ENCODE peak calls at places on chromosome 18, in eight cellular contexts. K is fibroblast of lung; A is choroid plexus epithelial cell; E is glutamatergic neuron; W is CD8-positive, alpha-beta T cell; I is dorsolateral prefrontal cortex; L is foreskin keratinocyte; B is GM10248. N is an unnamed sample.
A peak's percentile ranks its signal among the peaks of the same experiment; 100 is the strongest.

GRCh38 chr18:28080876-28081300 is 96.0 kb downstream of the CDH2 start:
- DNase-seq in K (peak; percentile 79), A (peak; percentile 23), E (no peak), W (no peak), I (no peak), L (no peak), B (no peak), N (no peak)

GRCh38 chr18:49865401-49865800 is 52.1 kb upstream of the ACAA2 start:
- DNase-seq in K (no peak), A (no peak), E (no peak), W (no peak), I (no peak), L (no peak), B (no peak), N (no peak)

GRCh38 chr18:21678897-21679296 is 25.7 kb downstream of the ABHD3 start:
- DNase-seq in K (no peak), A (no peak), E (no peak), W (no peak), I (no peak), L (no peak), B (no peak), N (no peak)

GRCh38 chr18:36762074-36762473 is 66.7 kb downstream of the TPGS2 start:
- DNase-seq in K (peak; percentile 74), A (no peak), E (no peak), W (no peak), I (no peak), L (no peak), B (no peak), N (no peak)

GRCh38 chr18:5059540-5060032 is 137.5 kb downstream of the AKAIN1 start:
- DNase-seq in K (no peak), A (no peak), E (no peak), W (no peak), I (no peak), L (no peak), B (no peak), N (no peak)

GRCh38 chr18:22465859-22466602 is 48.3 kb upstream of the CTAGE1 start:
- DNase-seq in K (peak; percentile 98), A (peak; percentile 97), E (no peak), W (peak; percentile 22), I (no peak), L (peak; percentile 96), B (no peak), N (no peak)

GRCh38 chr18:50819727-50820378 is at the start of gene MRO:
- DNase-seq in K (peak; percentile 58), A (peak; percentile 82), E (peak; percentile 90), W (peak; percentile 72), I (peak; percentile 89), L (no peak), B (peak; percentile 87), N (peak; percentile 88)

GRCh38 chr18:44937985-44938384 is 257.3 kb downstream of the SETBP1 start:
- DNase-seq in K (no peak), A (no peak), E (peak; percentile 54), W (no peak), I (no peak), L (no peak), B (no peak), N (no peak)

GRCh38 chr18:35871337-35871736 is 101.1 kb upstream of the RMP24 start:
- DNase-seq in K (no peak), A (no peak), E (no peak), W (no peak), I (no peak), L (no peak), B (no peak), N (no peak)

GRCh38 chr18:79872852-79873444 is 75.2 kb downstream of the KCNG2 start:
- DNase-seq in K (no peak), A (no peak), E (no peak), W (no peak), I (no peak), L (no peak), B (no peak), N (no peak)

GRCh38 chr18:63421514-63421913 is 762 bp downstream of the VPS4B start:
- DNase-seq in K (peak; percentile 24), A (peak; percentile 34), E (no peak), W (no peak), I (no peak), L (no peak), B (no peak), N (no peak)

GRCh38 chr18:61908661-61909060 is 15.9 kb upstream of the RNF152 start:
- DNase-seq in K (no peak), A (no peak), E (no peak), W (no peak), I (no peak), L (peak; percentile 82), B (no peak), N (no peak)

GRCh38 chr18:21264651-21265050 is 22.6 kb downstream of the GREB1L start:
- DNase-seq in K (peak; percentile 70), A (no peak), E (no peak), W (no peak), I (no peak), L (no peak), B (no peak), N (no peak)

GRCh38 chr18:627211-627610 is 30.2 kb upstream of the TYMS start:
- DNase-seq in K (no peak), A (no peak), E (no peak), W (no peak), I (no peak), L (no peak), B (no peak), N (no peak)

GRCh38 chr18:8400193-8400752 is 209.0 kb upstream of the RAB12 start:
- DNase-seq in K (no peak), A (no peak), E (peak; percentile 33), W (no peak), I (no peak), L (no peak), B (no peak), N (no peak)

GRCh38 chr18:75183524-75183923 is 25.4 kb downstream of the PTGR3 start:
- DNase-seq in K (peak; percentile 27), A (no peak), E (no peak), W (no peak), I (no peak), L (peak; percentile 85), B (no peak), N (no peak)

GRCh38 chr18:36187138-36187825 is at the start of gene MOCOS:
- DNase-seq in K (peak; percentile 61), A (peak; percentile 50), E (peak; percentile 79), W (no peak), I (peak; percentile 50), L (peak; percentile 25), B (peak; percentile 83), N (peak; percentile 72)

GRCh38 chr18:44793186-44793585 is 112.5 kb downstream of the SETBP1 start:
- DNase-seq in K (no peak), A (no peak), E (no peak), W (no peak), I (no peak), L (no peak), B (no peak), N (no peak)

GRCh38 chr18:37403100-37403781 is 162.4 kb downstream of the CELF4 start:
- DNase-seq in K (peak; percentile 90), A (peak; percentile 30), E (peak; percentile 56), W (no peak), I (no peak), L (peak; percentile 67), B (no peak), N (no peak)

GRCh38 chr18:8288447-8289213 is 320.6 kb upstream of the RAB12 start:
- DNase-seq in K (no peak), A (no peak), E (no peak), W (no peak), I (no peak), L (no peak), B (no peak), N (no peak)

GRCh38 chr18:60245096-60245495 is 127.5 kb downstream of the MC4R start:
- DNase-seq in K (no peak), A (no peak), E (no peak), W (no peak), I (no peak), L (no peak), B (no peak), N (no peak)

GRCh38 chr18:61528961-61529360 is 195.7 kb downstream of the CDH20 start:
- DNase-seq in K (peak; percentile 38), A (no peak), E (no peak), W (no peak), I (no peak), L (no peak), B (no peak), N (no peak)

GRCh38 chr18:79748321-79749157 is 49.2 kb upstream of the KCNG2 start:
- DNase-seq in K (no peak), A (no peak), E (peak; percentile 8), W (no peak), I (peak; percentile 29), L (no peak), B (no peak), N (no peak)

DNA sequence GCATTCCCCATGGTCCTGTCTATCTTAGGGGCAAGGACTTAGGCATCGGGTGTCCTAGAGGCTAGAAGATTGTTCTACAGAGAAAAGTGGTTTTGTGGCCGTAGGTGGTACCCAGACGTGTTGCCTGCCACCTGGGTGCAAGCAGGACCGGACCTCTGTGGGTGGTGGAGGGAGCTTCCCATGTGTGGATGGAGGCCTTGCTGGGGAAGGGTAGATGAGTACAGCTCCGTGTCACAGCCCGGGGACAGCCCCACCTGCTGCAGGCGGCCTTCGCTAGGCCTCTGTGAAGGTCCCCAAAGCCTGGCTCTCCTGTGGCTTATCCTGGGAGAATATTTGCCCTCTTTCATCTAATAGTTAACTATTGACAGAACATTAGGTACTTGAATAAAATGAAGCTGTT is 25.3 kb downstream of the CTIF start:
- DNase-seq in K (no peak), A (no peak), E (no peak), W (no peak), I (no peak), L (no peak), B (no peak), N (no peak)
- TF ChIP-seq CTCF in K (no peak), A (no peak), E (no peak), W (no peak), I (no peak), L (no peak), B (no peak), N (no peak)

GRCh38 chr18:10453885-10454772 is at the start of gene APCDD1:
- DNase-seq in K (peak; percentile 24), A (no peak), E (peak; percentile 89), W (no peak), I (peak; percentile 69), L (no peak), B (peak; percentile 35), N (peak; percentile 75)
- TF ChIP-seq CTCF in K (no peak), A (no peak), E (no peak), W (no peak), I (peak; percentile 2), L (no peak), B (no peak), N (peak; percentile 11)

GRCh38 chr18:23824235-23824634 is 135.0 kb downstream of the LAMA3 start:
- DNase-seq in K (no peak), A (peak; percentile 27), E (no peak), W (no peak), I (no peak), L (no peak), B (no peak), N (no peak)
- TF ChIP-seq CTCF in K (no peak), A (peak; percentile 30), E (no peak), W (no peak), I (no peak), L (peak; percentile 65), B (no peak), N (no peak)

DNA sequence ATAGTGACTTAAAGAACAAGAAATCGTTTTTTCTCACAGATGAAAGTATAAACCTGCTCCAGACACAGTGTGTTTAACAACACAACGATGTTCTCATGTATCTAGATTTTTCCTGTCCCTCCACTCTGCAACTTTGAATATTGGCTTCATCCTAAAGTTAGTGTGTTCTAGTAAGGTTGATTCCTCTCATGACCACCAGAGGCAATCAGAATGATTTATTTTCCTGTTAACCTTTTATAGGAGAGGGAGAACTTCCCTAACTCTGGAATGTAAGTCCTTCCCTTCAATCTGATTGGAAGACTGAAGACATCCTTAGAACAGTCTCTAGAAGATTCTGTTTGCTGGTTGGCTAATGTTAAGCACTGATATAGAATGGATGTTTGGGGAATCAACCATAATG is 41.0 kb upstream of the TAF4B start:
- DNase-seq in K (no peak), A (peak; percentile 11), E (no peak), W (no peak), I (no peak), L (no peak), B (no peak), N (no peak)
- TF ChIP-seq CTCF in K (no peak), A (peak; percentile 34), E (peak; percentile 58), W (no peak), I (no peak), L (peak; percentile 38), B (no peak), N (peak; percentile 46)